ENCODE peak calls at places on chromosomes 16 and 17, in eight cellular contexts. Y is body of pancreas, L is coronary artery, G is fibroblast of pulmonary artery, O is astrocyte of the cerebellum, S is ovary, P is astrocyte of the spinal cord, N is heart left ventricle. H is an unnamed sample.
A peak's percentile ranks its signal among the peaks of the same experiment; 100 is the strongest.

GRCh38 chr16:84851192-84852127 is 31.7 kb downstream of the CRISPLD2 start:
- DNase-seq in Y (no peak), L (no peak), G (peak; percentile 89), O (peak; percentile 93), S (no peak), P (peak; percentile 99), N (no peak), H (no peak)

GRCh38 chr17:83032781-83033180 is 46.6 kb upstream of the METRNL start:
- DNase-seq in Y (no peak), L (peak; percentile 65), G (no peak), O (no peak), S (no peak), P (no peak), N (no peak), H (no peak)

GRCh38 chr16:25633549-25633948 is 58.2 kb upstream of the HS3ST4 start:
- DNase-seq in Y (no peak), L (no peak), G (no peak), O (no peak), S (no peak), P (no peak), N (no peak), H (no peak)

GRCh38 chr17:13592427-13592826 is 9.3 kb downstream of the HS3ST3A1 start:
- DNase-seq in Y (no peak), L (no peak), G (peak; percentile 50), O (no peak), S (no peak), P (no peak), N (no peak), H (no peak)

GRCh38 chr16:26334218-26335111 is 642.7 kb downstream of the HS3ST4 start:
- DNase-seq in Y (no peak), L (no peak), G (no peak), O (no peak), S (no peak), P (no peak), N (no peak), H (no peak)

GRCh38 chr16:19114359-19115147 is 789 bp downstream of the ITPRIPL2 start:
- DNase-seq in Y (peak; percentile 74), L (peak; percentile 84), G (peak; percentile 72), O (no peak), S (peak; percentile 79), P (peak; percentile 72), N (peak; percentile 78), H (no peak)

GRCh38 chr16:22782299-22782698 is 31.7 kb upstream of the HS3ST2 start:
- DNase-seq in Y (no peak), L (no peak), G (no peak), O (no peak), S (no peak), P (no peak), N (no peak), H (no peak)

GRCh38 chr17:27620721-27621120 is 10.3 kb upstream of the LGALS9 start:
- DNase-seq in Y (no peak), L (no peak), G (no peak), O (no peak), S (no peak), P (no peak), N (no peak), H (no peak)

GRCh38 chr16:57949595-57950238 is 21.2 kb downstream of the CNGB1 start:
- DNase-seq in Y (no peak), L (no peak), G (no peak), O (no peak), S (no peak), P (no peak), N (no peak), H (no peak)

GRCh38 chr17:32998111-32998892 is 6.7 kb downstream of the SPACA3 start:
- DNase-seq in Y (peak; percentile 88), L (no peak), G (peak; percentile 67), O (peak; percentile 32), S (peak; percentile 85), P (peak; percentile 47), N (peak; percentile 73), H (peak; percentile 4)

GRCh38 chr16:74936902-74937560 is 47.9 kb downstream of the WDR59 start:
- DNase-seq in Y (no peak), L (no peak), G (peak; percentile 73), O (peak; percentile 72), S (no peak), P (peak; percentile 83), N (no peak), H (no peak)

GRCh38 chr17:41329279-41329925 is 13.9 kb upstream of the KRTAP17-1 start:
- DNase-seq in Y (peak; percentile 41), L (no peak), G (peak; percentile 47), O (no peak), S (peak; percentile 26), P (peak; percentile 38), N (no peak), H (no peak)

GRCh38 chr16:10616744-10617640 is 36.6 kb upstream of the EMP2 start:
- DNase-seq in Y (peak; percentile 36), L (no peak), G (peak; percentile 28), O (no peak), S (peak; percentile 37), P (peak; percentile 58), N (peak; percentile 84), H (peak; percentile 28)

GRCh38 chr17:76002100-76002499 is 1.4 kb downstream of the CDK3 start:
- DNase-seq in Y (no peak), L (no peak), G (no peak), O (no peak), S (no peak), P (no peak), N (no peak), H (no peak)

GRCh38 chr17:74369221-74369620 is 1.9 kb downstream of the GPR142 start:
- DNase-seq in Y (peak; percentile 52), L (no peak), G (no peak), O (no peak), S (no peak), P (no peak), N (peak; percentile 49), H (no peak)

GRCh38 chr17:6361733-6362132 is 73.2 kb downstream of the AIPL1 start:
- DNase-seq in Y (no peak), L (no peak), G (no peak), O (no peak), S (no peak), P (no peak), N (no peak), H (no peak)

GRCh38 chr17:68591583-68591982 is 9.6 kb downstream of the FAM20A start:
- DNase-seq in Y (peak; percentile 68), L (no peak), G (no peak), O (no peak), S (peak; percentile 40), P (no peak), N (no peak), H (no peak)

GRCh38 chr17:80971704-80972304 is 19.8 kb upstream of the CHMP6 start:
- DNase-seq in Y (no peak), L (no peak), G (no peak), O (no peak), S (no peak), P (no peak), N (no peak), H (no peak)

GRCh38 chr16:70752381-70752780 is 48.6 kb downstream of the VAC14 start:
- DNase-seq in Y (no peak), L (no peak), G (no peak), O (no peak), S (no peak), P (no peak), N (no peak), H (no peak)

DNA sequence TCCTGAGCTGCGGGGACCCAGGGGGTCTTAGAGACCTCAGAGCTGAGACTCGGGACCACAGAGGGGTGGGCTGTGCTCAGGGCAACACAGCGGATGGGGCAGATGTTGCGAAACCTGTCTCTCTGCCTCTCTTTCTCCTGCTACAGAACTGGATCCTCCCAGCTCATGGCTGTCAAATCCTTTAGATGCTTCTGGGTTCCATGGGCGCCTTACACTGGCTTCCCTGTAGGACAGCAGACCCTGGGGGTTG is 288.9 kb downstream of the SEC14L1 start:
- DNase-seq in Y (no peak), L (no peak), G (no peak), O (no peak), S (no peak), P (no peak), N (no peak), H (no peak)
- H3K4me3 ChIP-seq in Y (no peak overlapping the region), L (no peak overlapping the region), G (no peak overlapping the region), O (no peak overlapping the region), S (no peak overlapping the region), P (no peak overlapping the region), N (no peak overlapping the region), H (no peak overlapping the region)

GRCh38 chr17:44779211-44780025 is 20.6 kb downstream of the ADAM11 start:
- DNase-seq in Y (peak; percentile 81), L (peak; percentile 90), G (peak; percentile 74), O (peak; percentile 36), S (peak; percentile 80), P (peak; percentile 70), N (peak; percentile 82), H (no peak)
- TF ChIP-seq CTCF in Y (peak; percentile 95), L (peak; percentile 87), G (peak; percentile 74), O (peak; percentile 79), S (peak; percentile 66), P (peak; percentile 79), N (peak; percentile 88), H (peak; percentile 91)

GRCh38 chr17:61405047-61405685 is 5.5 kb downstream of the TBX2 start:
- DNase-seq in Y (no peak), L (peak; percentile 72), G (no peak), O (no peak), S (peak; percentile 17), P (no peak), N (peak; percentile 27), H (no peak)
- H3K4me3 ChIP-seq in Y (no peak overlapping the region), L (peak overlapping the region; percentile 84), G (no peak overlapping the region), O (no peak overlapping the region), S (peak overlapping the region; percentile 22), P (no peak overlapping the region), N (peak overlapping the region; percentile 33), H (no peak overlapping the region)

GRCh38 chr17:37574427-37574826 is 34.8 kb downstream of the SYNRG start:
- DNase-seq in Y (no peak), L (no peak), G (no peak), O (no peak), S (no peak), P (no peak), N (no peak), H (no peak)

GRCh38 chr17:37567137-37567927 is 41.9 kb downstream of the SYNRG start:
- DNase-seq in Y (no peak), L (no peak), G (no peak), O (no peak), S (no peak), P (peak; percentile 20), N (no peak), H (no peak)

GRCh38 chr17:37568350-37569053 is 40.7 kb downstream of the SYNRG start:
- DNase-seq in Y (no peak), L (no peak), G (no peak), O (no peak), S (no peak), P (no peak), N (no peak), H (no peak)

GRCh38 chr17:37571674-37572073 is 37.5 kb downstream of the SYNRG start:
- DNase-seq in Y (no peak), L (no peak), G (no peak), O (no peak), S (no peak), P (no peak), N (no peak), H (no peak)

DNA sequence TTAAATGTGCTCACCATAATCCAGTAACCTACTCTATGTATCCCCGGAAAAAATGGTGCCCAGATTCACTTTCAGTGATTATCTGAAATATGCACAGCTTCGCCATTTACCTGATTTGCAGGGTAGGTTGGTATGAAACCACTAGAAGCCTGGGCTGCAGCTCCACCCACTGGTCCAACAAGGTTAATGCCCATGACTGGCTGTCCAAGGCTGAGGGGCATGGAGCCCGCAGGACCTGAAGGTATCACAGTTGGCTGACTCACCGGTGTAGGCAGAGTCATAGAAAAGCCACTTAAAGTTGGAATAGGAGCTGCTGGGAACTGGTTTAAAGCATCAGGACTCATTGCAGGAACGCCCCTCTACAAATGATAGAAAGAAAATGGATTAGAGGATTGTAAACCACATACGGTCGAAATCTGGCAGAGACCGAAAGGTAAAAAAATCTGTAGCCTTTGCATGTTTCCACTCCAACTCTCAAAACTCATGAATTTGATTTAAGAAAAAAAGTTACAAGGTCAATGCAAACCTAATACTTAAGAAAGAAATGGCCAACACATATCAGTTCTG is 38.6 kb downstream of the SYNRG start:
- DNase-seq in Y (peak; percentile 63), L (no peak), G (peak; percentile 49), O (no peak), S (no peak), P (peak; percentile 64), N (peak; percentile 43), H (no peak)
- TF ChIP-seq CTCF in Y (peak; percentile 38), L (no peak), G (peak; percentile 59), O (peak; percentile 62), S (no peak), P (peak; percentile 61), N (peak; percentile 50), H (peak; percentile 76)

H was measured in LNCaP clone FGC.